ENCODE peak calls at places on chromosome 5, in four cellular contexts. One of them, this sample, is unnamed. For H3K36me3, the result is how much of the 10 kb centered on the place peaks cover.

GRCh38 chr5:133323464-133323863 is 271.7 kb downstream of the HSPA4 start:
- DNase-seq in CD8-positive, alpha-beta T cell: no peak
- DNase-seq in vagina: no peak
- DNase-seq in left ventricle myocardium inferior: no peak
- DNase-seq in this sample: peak

GRCh38 chr5:9197881-9198260 is 348.0 kb downstream of the SEMA5A start:
- DNase-seq in CD8-positive, alpha-beta T cell: no peak
- DNase-seq in vagina: no peak
- DNase-seq in left ventricle myocardium inferior: no peak
- DNase-seq in this sample: no peak

GRCh38 chr5:133376986-133377385 is 235.4 kb downstream of the FSTL4 start:
- DNase-seq in CD8-positive, alpha-beta T cell: no peak
- DNase-seq in vagina: peak
- DNase-seq in left ventricle myocardium inferior: no peak
- DNase-seq in this sample: no peak

GRCh38 chr5:139960723-139961383 is 82.2 kb downstream of the NRG2 start:
- DNase-seq in vagina: no peak
- DNase-seq in CD8-positive, alpha-beta T cell: no peak
- DNase-seq in left ventricle myocardium inferior: no peak
- DNase-seq in this sample: no peak

GRCh38 chr5:153209016-153209415 is 281.5 kb upstream of the GRIA1 start:
- DNase-seq in left ventricle myocardium inferior: no peak
- DNase-seq in CD8-positive, alpha-beta T cell: no peak
- DNase-seq in vagina: no peak
- DNase-seq in this sample: no peak

GRCh38 chr5:149745-150450 is 41.4 kb upstream of the LRRC14B start:
- DNase-seq in CD8-positive, alpha-beta T cell: no peak
- DNase-seq in left ventricle myocardium inferior: no peak
- DNase-seq in vagina: no peak
- DNase-seq in this sample: no peak

GRCh38 chr5:57429513-57430120 is 53.0 kb downstream of the ACTBL2 start:
- DNase-seq in CD8-positive, alpha-beta T cell: no peak
- DNase-seq in vagina: no peak
- DNase-seq in left ventricle myocardium inferior: no peak
- DNase-seq in this sample: no peak

GRCh38 chr5:90802695-90803317 is 244.2 kb downstream of the ADGRV1 start:
- DNase-seq in vagina: no peak
- DNase-seq in CD8-positive, alpha-beta T cell: no peak
- DNase-seq in left ventricle myocardium inferior: no peak
- DNase-seq in this sample: no peak

GRCh38 chr5:135913713-135914626 is 18.3 kb upstream of the IL9 start:
- DNase-seq in CD8-positive, alpha-beta T cell: no peak
- DNase-seq in vagina: no peak
- DNase-seq in left ventricle myocardium inferior: no peak
- DNase-seq in this sample: no peak

GRCh38 chr5:88861213-88861612 is 21.8 kb downstream of the MEF2C start:
- DNase-seq in left ventricle myocardium inferior: no peak
- DNase-seq in CD8-positive, alpha-beta T cell: no peak
- DNase-seq in vagina: no peak
- DNase-seq in this sample: no peak

GRCh38 chr5:77425998-77426659 is 66.0 kb downstream of the WDR41 start:
- DNase-seq in vagina: no peak
- DNase-seq in left ventricle myocardium inferior: no peak
- DNase-seq in CD8-positive, alpha-beta T cell: no peak
- DNase-seq in this sample: no peak

GRCh38 chr5:86137297-86137696 is 480.4 kb upstream of the COX7C start:
- DNase-seq in vagina: no peak
- DNase-seq in CD8-positive, alpha-beta T cell: no peak
- DNase-seq in left ventricle myocardium inferior: no peak
- DNase-seq in this sample: no peak

GRCh38 chr5:71938886-71939285 is 168.4 kb upstream of the MAP1B start:
- DNase-seq in left ventricle myocardium inferior: no peak
- DNase-seq in vagina: no peak
- DNase-seq in CD8-positive, alpha-beta T cell: no peak
- DNase-seq in this sample: no peak

GRCh38 chr5:150066901-150067396 is 19.4 kb downstream of the CSF1R start:
- DNase-seq in vagina: no peak
- DNase-seq in CD8-positive, alpha-beta T cell: no peak
- DNase-seq in left ventricle myocardium inferior: no peak
- DNase-seq in this sample: no peak
- H3K36me3 ChIP-seq in vagina: under half
- H3K36me3 ChIP-seq in CD8-positive, alpha-beta T cell: under half
- H3K36me3 ChIP-seq in left ventricle myocardium inferior: under half
- H3K36me3 ChIP-seq in this sample: under half

GRCh38 chr5:4906821-4907220 is 233.3 kb upstream of the ADAMTS16 start:
- DNase-seq in left ventricle myocardium inferior: no peak
- DNase-seq in CD8-positive, alpha-beta T cell: no peak
- DNase-seq in vagina: no peak
- DNase-seq in this sample: no peak

GRCh38 chr5:4907636-4908035 is 232.5 kb upstream of the ADAMTS16 start:
- DNase-seq in CD8-positive, alpha-beta T cell: no peak
- DNase-seq in left ventricle myocardium inferior: no peak
- DNase-seq in vagina: no peak
- DNase-seq in this sample: no peak

GRCh38 chr5:4901890-4902289 is 238.2 kb upstream of the ADAMTS16 start:
- DNase-seq in left ventricle myocardium inferior: no peak
- DNase-seq in vagina: no peak
- DNase-seq in CD8-positive, alpha-beta T cell: no peak
- DNase-seq in this sample: no peak

GRCh38 chr5:4909086-4909485 is 231.0 kb upstream of the ADAMTS16 start:
- DNase-seq in CD8-positive, alpha-beta T cell: no peak
- DNase-seq in left ventricle myocardium inferior: no peak
- DNase-seq in vagina: no peak
- DNase-seq in this sample: no peak

DNA sequence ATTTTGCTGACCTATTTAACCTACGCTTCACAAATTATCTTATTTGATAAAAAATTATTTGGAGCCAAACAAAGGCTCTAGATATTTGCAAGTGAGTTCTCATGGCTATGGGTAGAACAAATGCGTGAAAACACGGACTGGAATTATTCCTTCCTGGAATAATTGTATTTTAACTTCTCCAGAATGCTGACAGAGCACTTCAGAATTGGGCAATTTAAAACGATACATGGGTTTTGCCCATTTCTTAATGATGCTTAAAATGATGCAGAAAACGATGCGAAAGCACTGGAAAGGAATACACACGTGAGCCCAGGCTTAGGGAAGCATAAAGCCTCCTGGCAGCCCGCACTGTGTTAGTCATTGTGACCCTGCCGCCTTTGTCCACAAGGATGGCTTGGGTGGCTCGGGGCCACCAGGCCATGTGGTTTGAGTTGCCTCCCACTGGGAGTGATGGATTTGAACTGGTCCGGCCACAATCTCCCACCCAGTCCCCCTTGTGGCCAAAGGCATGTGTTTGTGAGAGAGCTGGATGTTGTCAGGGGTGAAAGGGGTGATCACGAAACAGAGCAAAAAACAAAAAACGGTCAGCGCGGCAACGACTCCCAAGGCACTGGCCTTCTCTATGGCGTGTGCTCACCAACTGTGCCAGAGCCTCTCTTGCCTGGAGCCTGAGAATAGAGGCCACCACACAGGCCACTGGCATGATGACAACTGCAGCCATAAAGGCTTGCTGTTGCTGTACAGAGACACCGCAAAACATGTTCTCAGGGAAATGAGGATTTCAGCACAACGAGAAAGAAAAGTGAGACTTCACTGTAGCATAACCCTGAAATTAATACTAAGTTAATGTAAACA is 234.2 kb upstream of the ADAMTS16 start:
- DNase-seq in left ventricle myocardium inferior: peak
- DNase-seq in vagina: no peak
- DNase-seq in CD8-positive, alpha-beta T cell: no peak
- DNase-seq in this sample: no peak
- TF ChIP-seq CTCF in left ventricle myocardium inferior: no peak
- TF ChIP-seq CTCF in vagina: no peak
- TF ChIP-seq CTCF in CD8-positive, alpha-beta T cell: no peak
- TF ChIP-seq CTCF in this sample: no peak

DNA sequence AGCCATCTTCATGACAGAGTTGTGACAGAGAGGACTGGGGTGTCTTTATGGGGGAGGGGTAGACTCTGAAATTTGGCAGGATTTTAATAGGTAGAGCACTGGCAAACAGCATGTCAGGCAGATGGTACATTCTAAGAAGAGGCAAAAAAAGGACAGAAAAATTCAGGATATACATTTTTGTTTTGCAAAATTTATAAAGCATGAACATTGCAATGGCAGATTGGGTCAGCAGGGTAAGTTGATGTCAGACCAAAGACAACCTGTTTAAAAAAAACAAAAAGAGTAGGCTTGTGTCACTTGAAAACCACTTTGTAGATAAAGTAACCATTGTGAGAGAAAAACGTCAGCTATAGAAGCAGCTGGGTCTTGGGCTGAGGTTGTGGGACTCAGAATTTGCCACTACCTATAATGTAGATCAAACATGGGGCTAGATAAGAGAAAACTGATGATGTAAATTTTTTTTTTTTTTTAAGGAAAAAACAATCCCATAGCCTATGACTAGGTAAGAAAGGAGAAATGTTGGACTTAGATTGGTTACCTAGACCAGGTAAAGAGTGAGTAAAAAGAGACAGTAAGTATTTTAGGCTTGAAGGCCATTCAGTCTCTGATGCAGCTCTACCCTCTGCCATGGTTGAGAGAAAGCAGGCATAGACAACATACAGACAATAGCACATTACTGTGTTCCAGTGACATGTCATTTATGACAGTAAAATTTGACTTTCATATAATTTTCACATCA is 8.3 kb downstream of the CAMK4 start:
- DNase-seq in vagina: no peak
- DNase-seq in CD8-positive, alpha-beta T cell: no peak
- DNase-seq in left ventricle myocardium inferior: no peak
- DNase-seq in this sample: no peak
- H3K4me3 ChIP-seq in vagina: no peak
- H3K4me3 ChIP-seq in CD8-positive, alpha-beta T cell: no peak
- H3K4me3 ChIP-seq in left ventricle myocardium inferior: no peak
- H3K4me3 ChIP-seq in this sample: no peak

GRCh38 chr5:32383065-32383464 is 61.5 kb downstream of the ZFR start:
- DNase-seq in vagina: no peak
- DNase-seq in left ventricle myocardium inferior: no peak
- DNase-seq in CD8-positive, alpha-beta T cell: no peak
- DNase-seq in this sample: no peak
- H3K36me3 ChIP-seq in vagina: half or more
- H3K36me3 ChIP-seq in left ventricle myocardium inferior: half or more
- H3K36me3 ChIP-seq in CD8-positive, alpha-beta T cell: under half
- H3K36me3 ChIP-seq in this sample: under half

GRCh38 chr5:97846646-97847045 is 663.6 kb upstream of the RIOK2 start:
- DNase-seq in vagina: no peak
- DNase-seq in left ventricle myocardium inferior: no peak
- DNase-seq in CD8-positive, alpha-beta T cell: no peak
- DNase-seq in this sample: no peak

GRCh38 chr5:97840643-97841042 is 657.6 kb upstream of the RIOK2 start:
- DNase-seq in CD8-positive, alpha-beta T cell: no peak
- DNase-seq in vagina: no peak
- DNase-seq in left ventricle myocardium inferior: no peak
- DNase-seq in this sample: no peak

GRCh38 chr5:97842687-97843086 is 659.6 kb upstream of the RIOK2 start:
- DNase-seq in vagina: no peak
- DNase-seq in CD8-positive, alpha-beta T cell: no peak
- DNase-seq in left ventricle myocardium inferior: no peak
- DNase-seq in this sample: no peak

GRCh38 chr5:97839338-97840081 is 656.5 kb upstream of the RIOK2 start:
- DNase-seq in left ventricle myocardium inferior: no peak
- DNase-seq in vagina: no peak
- DNase-seq in CD8-positive, alpha-beta T cell: no peak
- DNase-seq in this sample: no peak

DNA sequence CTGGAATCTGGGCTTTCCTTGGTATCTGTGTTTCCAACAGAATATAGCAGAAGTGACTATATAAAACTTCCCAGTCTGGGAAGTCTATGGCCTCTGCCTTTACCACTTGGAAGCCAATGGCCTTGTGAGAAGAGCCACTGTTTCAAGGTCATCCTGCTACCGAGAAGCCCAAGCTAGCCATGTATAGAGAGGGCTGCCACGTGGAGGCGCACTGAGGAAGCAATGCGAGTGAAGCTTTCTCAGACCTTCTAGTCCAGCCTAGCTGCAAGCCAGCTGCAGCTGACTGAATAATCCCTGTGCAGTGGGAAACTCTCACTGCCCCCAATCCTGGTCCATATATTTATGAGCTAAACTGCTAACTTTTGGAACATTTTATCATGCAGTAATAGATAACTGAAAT is 661.8 kb upstream of the RIOK2 start:
- DNase-seq in vagina: no peak
- DNase-seq in left ventricle myocardium inferior: no peak
- DNase-seq in CD8-positive, alpha-beta T cell: no peak
- DNase-seq in this sample: no peak
- TF ChIP-seq CTCF in vagina: no peak
- TF ChIP-seq CTCF in left ventricle myocardium inferior: no peak
- TF ChIP-seq CTCF in CD8-positive, alpha-beta T cell: no peak
- TF ChIP-seq CTCF in this sample: no peak

GRCh38 chr5:60943624-60944023 is 1.2 kb downstream of the ERCC8 start:
- DNase-seq in vagina: no peak
- DNase-seq in left ventricle myocardium inferior: no peak
- DNase-seq in CD8-positive, alpha-beta T cell: no peak
- DNase-seq in this sample: no peak
- H3K4me3 ChIP-seq in vagina: no peak
- H3K4me3 ChIP-seq in left ventricle myocardium inferior: peak
- H3K4me3 ChIP-seq in CD8-positive, alpha-beta T cell: no peak
- H3K4me3 ChIP-seq in this sample: no peak

DNA sequence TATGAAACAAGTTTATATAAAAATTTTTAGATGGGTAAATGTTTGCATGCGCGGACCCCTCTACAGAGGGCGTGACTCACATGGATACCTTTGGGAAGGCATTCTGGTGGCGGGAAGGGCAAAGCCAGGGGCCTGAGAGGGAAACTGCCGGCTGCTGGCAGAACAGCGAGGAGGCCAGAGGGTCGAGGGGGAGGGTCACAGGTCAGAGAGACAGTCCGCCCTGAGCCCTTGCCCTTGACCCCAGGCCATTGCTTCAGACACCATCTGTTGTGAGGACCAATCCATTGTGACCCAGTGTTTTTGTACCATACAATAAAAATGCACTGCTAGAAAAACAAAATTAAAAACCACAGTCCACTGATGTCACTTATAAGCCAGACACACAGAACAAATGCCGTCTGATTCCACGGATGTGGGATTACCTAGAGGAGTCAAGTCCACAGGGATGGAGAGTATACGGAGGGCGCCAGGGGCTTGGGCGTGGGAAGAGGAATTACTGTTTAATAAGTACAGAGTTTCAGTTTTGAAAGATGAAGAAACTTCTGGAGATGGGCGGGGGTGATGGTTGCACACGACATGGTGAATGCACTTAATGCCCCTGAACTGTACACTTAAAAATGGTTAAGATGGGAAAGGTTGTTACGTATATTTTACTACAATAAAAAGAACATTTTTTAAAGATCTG is 11.9 kb downstream of the BTNL9 start:
- DNase-seq in vagina: no peak
- DNase-seq in CD8-positive, alpha-beta T cell: no peak
- DNase-seq in left ventricle myocardium inferior: no peak
- DNase-seq in this sample: no peak
- H3K36me3 ChIP-seq in vagina: under half
- H3K36me3 ChIP-seq in CD8-positive, alpha-beta T cell: under half
- H3K36me3 ChIP-seq in left ventricle myocardium inferior: under half
- H3K36me3 ChIP-seq in this sample: under half

GRCh38 chr5:131608597-131608996 is 26.4 kb downstream of the RAPGEF6 start:
- DNase-seq in CD8-positive, alpha-beta T cell: no peak
- DNase-seq in left ventricle myocardium inferior: no peak
- DNase-seq in vagina: no peak
- DNase-seq in this sample: no peak
- TF ChIP-seq CTCF in CD8-positive, alpha-beta T cell: no peak
- TF ChIP-seq CTCF in left ventricle myocardium inferior: no peak
- TF ChIP-seq CTCF in vagina: no peak
- TF ChIP-seq CTCF in this sample: no peak